ENCODE peak calls at places on chromosomes 11 and 22, in six cellular contexts. M is PC-3; E is endothelial cell; G is activated CD4-positive, CD25-positive, alpha-beta regulatory T cell treated with anti-CD3 and anti-CD28 coated beads, Interleukin-2, amount 50 U/mL, for 16 hours; C is NCI-H1092; T is amniotic epithelial cell. I is an unnamed sample.
A peak's percentile ranks its signal among the peaks of the same experiment; 100 is the strongest.

GRCh38 chr11:11798586-11799438 is 43.0 kb upstream of the USP47 start:
- DNase-seq in C (peak; percentile 63), G (peak; percentile 52), E (peak; percentile 86), M (peak; percentile 84), T (peak; percentile 66), I (peak; percentile 43)

GRCh38 chr22:39990688-39991087 is 4.1 kb upstream of the FAM83F start:
- DNase-seq in C (no peak), T (no peak), E (no peak), M (no peak), G (no peak), I (no peak)

GRCh38 chr11:61061081-61061826 is 41.0 kb upstream of the CD5 start:
- DNase-seq in T (no peak), E (no peak), G (peak; percentile 59), C (no peak), M (peak; percentile 81), I (no peak)

GRCh38 chr22:25388866-25389540 is 169.6 kb downstream of the CRYBB2 start:
- DNase-seq in G (no peak), E (no peak), C (no peak), T (no peak), M (no peak), I (no peak)

GRCh38 chr22:40620464-40621046 is 16.0 kb downstream of the MRTFA start:
- DNase-seq in G (no peak), E (no peak), M (peak; percentile 60), T (peak; percentile 78), C (no peak), I (no peak)

GRCh38 chr11:65021003-65021402 is 6.2 kb upstream of the SNX15 start:
- DNase-seq in C (no peak), M (no peak), E (no peak), G (no peak), T (no peak), I (no peak)

GRCh38 chr22:36365020-36365411 is 22.8 kb downstream of the MYH9 start:
- DNase-seq in M (peak; percentile 89), E (no peak), T (peak; percentile 95), C (no peak), G (peak; percentile 77), I (no peak)

GRCh38 chr11:45651841-45652745 is 13.3 kb downstream of the CHST1 start:
- DNase-seq in C (no peak), T (no peak), M (no peak), E (peak; percentile 2), G (no peak), I (no peak)

GRCh38 chr11:68661697-68662603 is 22.4 kb upstream of the GAL start:
- DNase-seq in T (no peak), E (no peak), C (no peak), G (no peak), M (no peak), I (no peak)

GRCh38 chr22:46514592-46515207 is 22.7 kb downstream of the CELSR1 start:
- DNase-seq in E (no peak), M (peak; percentile 76), C (no peak), T (peak; percentile 23), G (no peak), I (no peak)

GRCh38 chr11:72615329-72615728 is 58.9 kb downstream of the PDE2A start:
- DNase-seq in G (no peak), E (no peak), T (no peak), C (no peak), M (no peak), I (no peak)

GRCh38 chr22:19912236-19912999 is 29.2 kb upstream of the COMT start:
- DNase-seq in T (no peak), M (no peak), G (no peak), E (no peak), C (no peak), I (no peak)

GRCh38 chr11:44943118-44943517 is 7.6 kb downstream of the TP53I11 start:
- DNase-seq in C (peak; percentile 61), T (no peak), G (no peak), M (no peak), E (no peak), I (no peak)

GRCh38 chr22:33476716-33477115 is 418.5 kb upstream of the SYN3 start:
- DNase-seq in C (no peak), T (no peak), G (no peak), E (no peak), M (peak; percentile 19), I (no peak)

GRCh38 chr11:115391598-115391997 is 112.6 kb downstream of the CADM1 start:
- DNase-seq in M (no peak), C (no peak), T (no peak), G (no peak), E (peak; percentile 23), I (peak; percentile 33)

GRCh38 chr11:34890089-34890488 is 26.1 kb downstream of the APIP start:
- DNase-seq in G (no peak), M (peak; percentile 57), E (no peak), C (no peak), T (peak; percentile 37), I (no peak)

GRCh38 chr22:28442264-28442950 is 237.2 kb downstream of the TTC28 start:
- DNase-seq in E (peak; percentile 81), T (peak; percentile 79), C (no peak), G (peak; percentile 32), M (no peak), I (peak; percentile 91)

GRCh38 chr11:114354076-114354475 is 46.2 kb downstream of the C11orf71 start:
- DNase-seq in E (no peak), M (peak; percentile 96), C (no peak), G (no peak), T (peak; percentile 96), I (peak; percentile 11)

I was measured in retina.